ENCODE peak calls at places on chromosomes 7 and 10, in six cellular contexts. One of them, this sample, is unnamed.

GRCh38 chr7:90605055-90605454 is 8.9 kb downstream of the CDK14 start:
- DNase-seq in C1 segment of cervical spinal cord: no peak
- DNase-seq in neuronal stem cell: no peak
- DNase-seq in posterior vena cava: no peak
- DNase-seq in foreskin fibroblast: no peak
- DNase-seq in amygdala: no peak
- DNase-seq in this sample: no peak

GRCh38 chr10:95755511-95756004 is 405 bp upstream of the ENTPD1 start:
- DNase-seq in foreskin fibroblast: no peak
- DNase-seq in amygdala: no peak
- DNase-seq in neuronal stem cell: no peak
- DNase-seq in C1 segment of cervical spinal cord: no peak
- DNase-seq in posterior vena cava: peak; percentile 58
- DNase-seq in this sample: no peak

GRCh38 chr10:32159264-32159663 is 103.0 kb upstream of the KIF5B start:
- DNase-seq in C1 segment of cervical spinal cord: no peak
- DNase-seq in amygdala: no peak
- DNase-seq in foreskin fibroblast: no peak
- DNase-seq in posterior vena cava: peak; percentile 23
- DNase-seq in neuronal stem cell: no peak
- DNase-seq in this sample: no peak

GRCh38 chr7:96484091-96484490 is 162.2 kb upstream of the SLC25A13 start:
- DNase-seq in foreskin fibroblast: no peak
- DNase-seq in amygdala: no peak
- DNase-seq in C1 segment of cervical spinal cord: no peak
- DNase-seq in neuronal stem cell: no peak
- DNase-seq in posterior vena cava: no peak
- DNase-seq in this sample: no peak

GRCh38 chr10:114957122-114957521 is 19.1 kb downstream of the TRUB1 start:
- DNase-seq in foreskin fibroblast: no peak
- DNase-seq in C1 segment of cervical spinal cord: no peak
- DNase-seq in neuronal stem cell: no peak
- DNase-seq in posterior vena cava: no peak
- DNase-seq in amygdala: no peak
- DNase-seq in this sample: no peak

GRCh38 chr7:664402-664775 is 62.1 kb upstream of the DNAAF5 start:
- DNase-seq in foreskin fibroblast: no peak
- DNase-seq in C1 segment of cervical spinal cord: no peak
- DNase-seq in amygdala: no peak
- DNase-seq in neuronal stem cell: no peak
- DNase-seq in posterior vena cava: no peak
- DNase-seq in this sample: no peak

GRCh38 chr10:74831518-74832120 is 5.2 kb downstream of the KAT6B start:
- DNase-seq in C1 segment of cervical spinal cord: no peak
- DNase-seq in neuronal stem cell: no peak
- DNase-seq in amygdala: no peak
- DNase-seq in posterior vena cava: no peak
- DNase-seq in foreskin fibroblast: no peak
- DNase-seq in this sample: no peak

GRCh38 chr7:95907337-95907736 is 135.0 kb downstream of the DYNC1I1 start:
- DNase-seq in amygdala: no peak
- DNase-seq in C1 segment of cervical spinal cord: no peak
- DNase-seq in foreskin fibroblast: no peak
- DNase-seq in posterior vena cava: no peak
- DNase-seq in neuronal stem cell: no peak
- DNase-seq in this sample: no peak

GRCh38 chr10:70811881-70812280 is 3.9 kb upstream of the SGPL1 start:
- DNase-seq in neuronal stem cell: no peak
- DNase-seq in amygdala: no peak
- DNase-seq in posterior vena cava: no peak
- DNase-seq in foreskin fibroblast: no peak
- DNase-seq in C1 segment of cervical spinal cord: no peak
- DNase-seq in this sample: no peak

GRCh38 chr7:22442187-22442886 is 57.7 kb downstream of the STEAP1B start:
- DNase-seq in posterior vena cava: no peak
- DNase-seq in neuronal stem cell: no peak
- DNase-seq in foreskin fibroblast: no peak
- DNase-seq in amygdala: no peak
- DNase-seq in C1 segment of cervical spinal cord: no peak
- DNase-seq in this sample: no peak

GRCh38 chr7:136348142-136348541 is 371.0 kb upstream of the MTPN start:
- DNase-seq in neuronal stem cell: no peak
- DNase-seq in C1 segment of cervical spinal cord: no peak
- DNase-seq in foreskin fibroblast: no peak
- DNase-seq in posterior vena cava: no peak
- DNase-seq in amygdala: no peak
- DNase-seq in this sample: no peak

GRCh38 chr7:130768854-130769253 is 34.8 kb upstream of the KLF14 start:
- DNase-seq in amygdala: no peak
- DNase-seq in neuronal stem cell: no peak
- DNase-seq in C1 segment of cervical spinal cord: no peak
- DNase-seq in foreskin fibroblast: no peak
- DNase-seq in posterior vena cava: no peak
- DNase-seq in this sample: no peak

GRCh38 chr7:158357106-158357897 is 230.3 kb downstream of the PTPRN2 start:
- DNase-seq in amygdala: no peak
- DNase-seq in neuronal stem cell: no peak
- DNase-seq in C1 segment of cervical spinal cord: no peak
- DNase-seq in posterior vena cava: peak; percentile 44
- DNase-seq in foreskin fibroblast: no peak
- DNase-seq in this sample: no peak

GRCh38 chr10:97321032-97321806 is 2.1 kb downstream of the FRAT1 start:
- DNase-seq in foreskin fibroblast: no peak
- DNase-seq in neuronal stem cell: no peak
- DNase-seq in posterior vena cava: peak; percentile 84
- DNase-seq in amygdala: peak; percentile 18
- DNase-seq in C1 segment of cervical spinal cord: peak; percentile 37
- DNase-seq in this sample: no peak

GRCh38 chr10:58641095-58641531 is 128.4 kb downstream of the BICC1 start:
- DNase-seq in amygdala: no peak
- DNase-seq in C1 segment of cervical spinal cord: no peak
- DNase-seq in neuronal stem cell: no peak
- DNase-seq in foreskin fibroblast: peak; percentile 96
- DNase-seq in posterior vena cava: no peak
- DNase-seq in this sample: peak; percentile 74

GRCh38 chr10:105973252-105973877 is 1191.1 kb downstream of the SORCS1 start:
- DNase-seq in neuronal stem cell: no peak
- DNase-seq in posterior vena cava: no peak
- DNase-seq in foreskin fibroblast: peak; percentile 55
- DNase-seq in C1 segment of cervical spinal cord: no peak
- DNase-seq in amygdala: no peak
- DNase-seq in this sample: no peak

GRCh38 chr7:104914427-104914826 is 99.6 kb upstream of the KMT2E start:
- DNase-seq in posterior vena cava: no peak
- DNase-seq in C1 segment of cervical spinal cord: no peak
- DNase-seq in amygdala: no peak
- DNase-seq in neuronal stem cell: no peak
- DNase-seq in foreskin fibroblast: peak; percentile 65
- DNase-seq in this sample: no peak

GRCh38 chr7:80847027-80847426 is 71.8 kb downstream of the SEMA3C start:
- DNase-seq in C1 segment of cervical spinal cord: no peak
- DNase-seq in neuronal stem cell: no peak
- DNase-seq in posterior vena cava: no peak
- DNase-seq in amygdala: no peak
- DNase-seq in foreskin fibroblast: peak; percentile 44
- DNase-seq in this sample: no peak

GRCh38 chr10:89262331-89263020 is 10.9 kb upstream of the LIPA start:
- DNase-seq in amygdala: no peak
- DNase-seq in C1 segment of cervical spinal cord: no peak
- DNase-seq in posterior vena cava: no peak
- DNase-seq in neuronal stem cell: no peak
- DNase-seq in foreskin fibroblast: no peak
- DNase-seq in this sample: no peak

GRCh38 chr7:20793686-20794394 is 7.2 kb upstream of the SP8 start:
- DNase-seq in neuronal stem cell: no peak
- DNase-seq in posterior vena cava: no peak
- DNase-seq in foreskin fibroblast: no peak
- DNase-seq in amygdala: no peak
- DNase-seq in C1 segment of cervical spinal cord: no peak
- DNase-seq in this sample: no peak

GRCh38 chr7:111530356-111530668 is 32.0 kb downstream of the IMMP2L start:
- DNase-seq in C1 segment of cervical spinal cord: no peak
- DNase-seq in foreskin fibroblast: no peak
- DNase-seq in posterior vena cava: no peak
- DNase-seq in neuronal stem cell: no peak
- DNase-seq in amygdala: no peak
- DNase-seq in this sample: no peak

GRCh38 chr10:72693599-72693915 is 1.6 kb downstream of the MCU start:
- DNase-seq in amygdala: no peak
- DNase-seq in C1 segment of cervical spinal cord: no peak
- DNase-seq in foreskin fibroblast: peak; percentile 47
- DNase-seq in posterior vena cava: no peak
- DNase-seq in neuronal stem cell: no peak
- DNase-seq in this sample: no peak

GRCh38 chr7:69837387-69838068 is 239.3 kb downstream of the AUTS2 start:
- DNase-seq in C1 segment of cervical spinal cord: no peak
- DNase-seq in foreskin fibroblast: peak; percentile 30
- DNase-seq in neuronal stem cell: peak; percentile 42
- DNase-seq in amygdala: no peak
- DNase-seq in posterior vena cava: no peak
- DNase-seq in this sample: no peak

GRCh38 chr7:132578050-132578370 is 1.7 kb upstream of the PLXNA4 start:
- DNase-seq in neuronal stem cell: no peak
- DNase-seq in amygdala: no peak
- DNase-seq in foreskin fibroblast: no peak
- DNase-seq in posterior vena cava: no peak
- DNase-seq in C1 segment of cervical spinal cord: no peak
- DNase-seq in this sample: no peak

GRCh38 chr10:100075426-100076220 is 6.0 kb downstream of the CPN1 start:
- DNase-seq in posterior vena cava: no peak
- DNase-seq in neuronal stem cell: no peak
- DNase-seq in amygdala: no peak
- DNase-seq in foreskin fibroblast: no peak
- DNase-seq in C1 segment of cervical spinal cord: no peak
- DNase-seq in this sample: no peak

GRCh38 chr7:32171248-32171647 is 101.0 kb upstream of the PDE1C start:
- DNase-seq in posterior vena cava: no peak
- DNase-seq in neuronal stem cell: no peak
- DNase-seq in amygdala: no peak
- DNase-seq in foreskin fibroblast: no peak
- DNase-seq in C1 segment of cervical spinal cord: no peak
- DNase-seq in this sample: no peak

GRCh38 chr10:126090911-126091728 is 194.8 kb downstream of the FANK1 start:
- DNase-seq in amygdala: no peak
- DNase-seq in posterior vena cava: no peak
- DNase-seq in neuronal stem cell: no peak
- DNase-seq in foreskin fibroblast: peak; percentile 98
- DNase-seq in C1 segment of cervical spinal cord: no peak
- DNase-seq in this sample: no peak

GRCh38 chr7:29523728-29524127 is 39.9 kb upstream of the PRR15 start:
- DNase-seq in C1 segment of cervical spinal cord: no peak
- DNase-seq in neuronal stem cell: no peak
- DNase-seq in posterior vena cava: no peak
- DNase-seq in amygdala: no peak
- DNase-seq in foreskin fibroblast: no peak
- DNase-seq in this sample: no peak

GRCh38 chr7:104848386-104848990 is 165.5 kb upstream of the KMT2E start:
- DNase-seq in C1 segment of cervical spinal cord: peak; percentile 46
- DNase-seq in foreskin fibroblast: peak; percentile 67
- DNase-seq in neuronal stem cell: peak; percentile 86
- DNase-seq in posterior vena cava: no peak
- DNase-seq in amygdala: peak; percentile 62
- DNase-seq in this sample: peak; percentile 86

GRCh38 chr10:17527530-17528146 is 73.2 kb upstream of the ST8SIA6 start:
- DNase-seq in neuronal stem cell: no peak
- DNase-seq in foreskin fibroblast: peak; percentile 76
- DNase-seq in C1 segment of cervical spinal cord: no peak
- DNase-seq in posterior vena cava: no peak
- DNase-seq in amygdala: no peak
- DNase-seq in this sample: no peak

GRCh38 chr10:128062331-128062730 is 63.9 kb downstream of the MKI67 start:
- DNase-seq in amygdala: no peak
- DNase-seq in foreskin fibroblast: no peak
- DNase-seq in posterior vena cava: no peak
- DNase-seq in C1 segment of cervical spinal cord: no peak
- DNase-seq in neuronal stem cell: no peak
- DNase-seq in this sample: no peak

GRCh38 chr7:134693256-134693655 is 46.6 kb downstream of the BPGM start:
- DNase-seq in neuronal stem cell: no peak
- DNase-seq in C1 segment of cervical spinal cord: no peak
- DNase-seq in posterior vena cava: peak; percentile 92
- DNase-seq in amygdala: no peak
- DNase-seq in foreskin fibroblast: peak; percentile 97
- DNase-seq in this sample: peak; percentile 93

GRCh38 chr10:105837951-105838350 is 1196.9 kb downstream of the SORCS3 start:
- DNase-seq in posterior vena cava: no peak
- DNase-seq in neuronal stem cell: no peak
- DNase-seq in C1 segment of cervical spinal cord: no peak
- DNase-seq in foreskin fibroblast: peak; percentile 19
- DNase-seq in amygdala: no peak
- DNase-seq in this sample: no peak

GRCh38 chr10:46541735-46542566 is 14.5 kb downstream of the GPRIN2 start:
- DNase-seq in posterior vena cava: peak; percentile 61
- DNase-seq in C1 segment of cervical spinal cord: no peak
- DNase-seq in amygdala: no peak
- DNase-seq in foreskin fibroblast: no peak
- DNase-seq in neuronal stem cell: no peak
- DNase-seq in this sample: no peak

GRCh38 chr10:93749218-93749799 is 8.4 kb upstream of the LGI1 start:
- DNase-seq in foreskin fibroblast: peak; percentile 71
- DNase-seq in neuronal stem cell: no peak
- DNase-seq in amygdala: no peak
- DNase-seq in C1 segment of cervical spinal cord: no peak
- DNase-seq in posterior vena cava: no peak
- DNase-seq in this sample: no peak